ENCODE peak calls at places on chromosome 14, in four cellular contexts. One of them, this sample, is unnamed.

GRCh38 chr14:64117671-64118402 is 176.3 kb downstream of the ESR2 start:
- DNase-seq in GM12878: no peak
- DNase-seq in K562: no peak
- DNase-seq in IMR-90: peak; percentile 28
- DNase-seq in this sample: peak; percentile 19

GRCh38 chr14:67440513-67440912 is 28.5 kb upstream of the PLEK2 start:
- DNase-seq in IMR-90: no peak
- DNase-seq in K562: no peak
- DNase-seq in GM12878: no peak
- DNase-seq in this sample: no peak

GRCh38 chr14:20751963-20752562 is 6.4 kb downstream of the EDDM3A start:
- DNase-seq in IMR-90: no peak
- DNase-seq in K562: no peak
- DNase-seq in GM12878: no peak
- DNase-seq in this sample: no peak

GRCh38 chr14:39673141-39674133 is 241.2 kb upstream of the FBXO33 start:
- DNase-seq in IMR-90: no peak
- DNase-seq in K562: no peak
- DNase-seq in GM12878: no peak
- DNase-seq in this sample: no peak

GRCh38 chr14:105173145-105173544 is 4.6 kb upstream of the JAG2 start:
- DNase-seq in IMR-90: no peak
- DNase-seq in GM12878: no peak
- DNase-seq in K562: no peak
- DNase-seq in this sample: no peak

GRCh38 chr14:78152246-78153068 is 17.7 kb upstream of the NRXN3 start:
- DNase-seq in K562: no peak
- DNase-seq in IMR-90: no peak
- DNase-seq in GM12878: no peak
- DNase-seq in this sample: no peak

GRCh38 chr14:74574092-74574438 is 38.0 kb downstream of the LTBP2 start:
- DNase-seq in IMR-90: no peak
- DNase-seq in GM12878: no peak
- DNase-seq in K562: no peak
- DNase-seq in this sample: no peak

GRCh38 chr14:65732112-65732511 is 319.6 kb downstream of the FUT8 start:
- DNase-seq in IMR-90: no peak
- DNase-seq in K562: no peak
- DNase-seq in GM12878: peak; percentile 55
- DNase-seq in this sample: no peak

GRCh38 chr14:51554953-51555352 is 96.8 kb upstream of the FRMD6 start:
- DNase-seq in GM12878: no peak
- DNase-seq in K562: no peak
- DNase-seq in IMR-90: peak; percentile 72
- DNase-seq in this sample: peak; percentile 45

GRCh38 chr14:80621701-80622100 is 319.8 kb downstream of the CEP128 start:
- DNase-seq in GM12878: no peak
- DNase-seq in K562: no peak
- DNase-seq in IMR-90: peak; percentile 89
- DNase-seq in this sample: peak; percentile 25

DNA sequence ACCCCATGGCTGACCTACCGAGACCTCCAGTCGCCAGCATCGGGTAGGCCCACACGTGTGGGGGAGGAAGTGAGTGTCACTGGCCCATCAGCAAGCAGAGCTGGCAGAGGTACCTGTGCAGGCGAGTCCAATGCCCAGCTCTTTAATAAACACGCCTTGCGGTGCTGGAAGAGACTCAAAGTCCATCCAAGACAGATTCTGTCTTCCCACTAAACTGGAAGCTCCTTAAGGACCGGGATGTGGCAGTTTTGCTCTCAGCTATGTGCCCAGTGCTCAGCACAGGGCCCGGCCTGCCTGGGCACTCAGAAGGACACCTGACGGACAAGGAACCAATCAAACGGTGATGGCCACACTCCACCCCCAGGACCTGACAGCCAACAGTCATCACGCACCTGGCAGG is 65.0 kb downstream of the ITPK1 start:
- DNase-seq in GM12878: no peak
- DNase-seq in IMR-90: no peak
- DNase-seq in K562: no peak
- DNase-seq in this sample: no peak
- TF ChIP-seq CEBPB in GM12878: no peak
- TF ChIP-seq CEBPB in IMR-90: no peak
- TF ChIP-seq CEBPB in K562: no peak
- TF ChIP-seq CEBPB in this sample: no peak

GRCh38 chr14:104031384-104031783 is 54.1 kb upstream of the ASPG start:
- DNase-seq in K562: no peak
- DNase-seq in IMR-90: no peak
- DNase-seq in GM12878: no peak
- DNase-seq in this sample: no peak
- TF ChIP-seq ELK1 in K562: no peak
- TF ChIP-seq ELK1 in IMR-90: no peak
- TF ChIP-seq ELK1 in GM12878: no peak
- TF ChIP-seq ELK1 in this sample: no peak

DNA sequence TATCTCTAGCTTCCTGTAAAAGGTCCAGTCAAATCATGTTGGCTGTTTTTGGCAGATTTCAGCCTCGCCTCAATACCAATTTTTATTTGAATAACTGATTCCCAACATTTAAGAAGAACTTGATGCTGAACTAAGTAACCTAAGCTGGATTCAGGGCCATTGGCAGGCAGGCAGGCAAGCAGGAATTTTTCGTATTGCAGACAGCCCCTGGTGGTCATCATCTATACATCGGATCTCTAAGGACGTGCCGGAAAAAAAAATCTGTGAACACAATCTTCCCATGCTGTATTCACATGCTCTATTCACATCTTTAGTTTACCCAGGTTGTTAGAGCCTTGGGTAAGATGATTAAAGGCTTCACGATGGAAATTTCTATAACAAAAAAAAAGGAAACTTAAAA is 7.0 kb downstream of the VCPKMT start:
- DNase-seq in GM12878: no peak
- DNase-seq in IMR-90: peak; percentile 35
- DNase-seq in K562: no peak
- DNase-seq in this sample: no peak
- TF ChIP-seq CEBPB in GM12878: no peak
- TF ChIP-seq CEBPB in IMR-90: no peak
- TF ChIP-seq CEBPB in K562: no peak
- TF ChIP-seq CEBPB in this sample: no peak

GRCh38 chr14:91170504-91171121 is 56.7 kb downstream of the DGLUCY start:
- DNase-seq in K562: no peak
- DNase-seq in GM12878: no peak
- DNase-seq in IMR-90: peak; percentile 25
- DNase-seq in this sample: no peak

GRCh38 chr14:91164676-91165075 is 50.8 kb downstream of the DGLUCY start:
- DNase-seq in GM12878: no peak
- DNase-seq in K562: no peak
- DNase-seq in IMR-90: no peak
- DNase-seq in this sample: no peak

GRCh38 chr14:91171291-91171690 is 57.4 kb downstream of the DGLUCY start:
- DNase-seq in K562: no peak
- DNase-seq in GM12878: no peak
- DNase-seq in IMR-90: no peak
- DNase-seq in this sample: no peak

GRCh38 chr14:91169951-91170350 is 56.1 kb downstream of the DGLUCY start:
- DNase-seq in IMR-90: no peak
- DNase-seq in GM12878: no peak
- DNase-seq in K562: no peak
- DNase-seq in this sample: no peak

DNA sequence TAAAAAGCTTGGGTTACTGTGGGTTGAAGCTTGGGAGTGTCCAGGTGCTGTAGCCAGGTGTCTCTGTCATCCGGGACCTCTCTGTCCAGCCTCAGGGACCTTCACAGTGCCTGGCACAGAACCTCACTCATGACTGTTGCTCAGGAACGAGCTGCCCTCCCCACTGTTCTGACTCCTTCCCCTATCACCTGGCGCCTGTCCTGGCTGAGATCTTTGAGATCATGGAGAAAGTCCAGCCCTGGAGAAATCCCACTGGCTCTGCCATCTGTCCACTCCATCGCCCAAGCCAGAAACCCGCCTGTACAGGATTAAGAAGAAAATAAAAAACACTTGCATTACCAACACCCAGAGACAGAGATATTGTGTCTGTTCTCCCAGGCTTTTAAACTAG is 53.5 kb downstream of the DGLUCY start:
- DNase-seq in K562: no peak
- DNase-seq in IMR-90: no peak
- DNase-seq in GM12878: no peak
- DNase-seq in this sample: no peak
- TF ChIP-seq ELK1 in K562: no peak
- TF ChIP-seq ELK1 in IMR-90: no peak
- TF ChIP-seq ELK1 in GM12878: no peak
- TF ChIP-seq ELK1 in this sample: no peak

GRCh38 chr14:89654998-89655397 is 238.0 kb upstream of the FOXN3 start:
- DNase-seq in K562: no peak
- DNase-seq in GM12878: no peak
- DNase-seq in IMR-90: no peak
- DNase-seq in this sample: no peak
- TF ChIP-seq CEBPB in K562: no peak
- TF ChIP-seq CEBPB in GM12878: no peak
- TF ChIP-seq CEBPB in IMR-90: no peak
- TF ChIP-seq CEBPB in this sample: no peak